ENCODE peak calls at places on chromosome 21, in ten cellular contexts. K is iris pigment epithelial cell; C is GM23338; G is stimulated activated CD8-positive, alpha-beta memory T cell treated with anti-CD3 and anti-CD28 coated beads, Interleukin-2, amount 100 ng/mL, for 48 hours; U is stimulated activated CD4-positive, alpha-beta T cell treated with anti-CD3 and anti-CD28 coated beads, Interleukin-1b, Interleukin-23, amount 100 ng/mL, for 48 hours; Z is left ventricle myocardium superior; T is NCI-H1092 treated with DMSO at 0.1 percent for 48 hours; D is NCI-H1417; V is thyroid gland; M is thoracic aorta. E is an unnamed sample.

GRCh38 chr21:36113647-36114428 is 21.0 kb upstream of the CBR3 start:
- DNase-seq in K (no peak), Z (no peak), V (no peak), M (no peak), T (peak), D (peak), U (peak), C (no peak), G (no peak), E (peak)

GRCh38 chr21:44547656-44548331 is 3.5 kb downstream of the KRTAP10-2 start:
- DNase-seq in V (no peak), Z (no peak), G (no peak), K (no peak), C (no peak), U (no peak), D (no peak), T (no peak), M (no peak), E (no peak)

GRCh38 chr21:46065993-46066842 is 31.7 kb upstream of the COL6A2 start:
- DNase-seq in U (no peak), D (no peak), K (no peak), C (no peak), G (no peak), V (no peak), Z (no peak), T (no peak), M (no peak), E (no peak)

GRCh38 chr21:39388038-39388810 is 39.3 kb upstream of the HMGN1 start:
- DNase-seq in M (peak), D (peak), K (peak), G (peak), U (peak), T (peak), C (peak), V (peak), Z (peak), E (peak)

GRCh38 chr21:45372732-45373355 is 32.1 kb upstream of the COL18A1 start:
- DNase-seq in V (no peak), K (peak), T (no peak), U (no peak), Z (peak), M (no peak), C (no peak), D (no peak), G (no peak), E (no peak)

GRCh38 chr21:42423685-42424084 is 20.0 kb downstream of the UBASH3A start:
- DNase-seq in D (no peak), U (no peak), G (no peak), C (no peak), K (no peak), T (no peak), M (no peak), Z (no peak), V (no peak), E (no peak)

GRCh38 chr21:21968810-21969588 is 970.8 kb downstream of the NCAM2 start:
- DNase-seq in G (no peak), Z (no peak), U (no peak), M (no peak), K (peak), V (no peak), C (no peak), D (no peak), T (no peak), E (no peak)

GRCh38 chr21:43634618-43635017 is 24.7 kb downstream of the HSF2BP start:
- DNase-seq in U (no peak), G (no peak), V (no peak), K (peak), T (no peak), D (no peak), C (no peak), Z (no peak), M (no peak), E (no peak)

GRCh38 chr21:35426484-35426883 is 377.4 kb upstream of the RUNX1 start:
- DNase-seq in U (no peak), V (no peak), Z (no peak), M (no peak), D (peak), T (no peak), K (no peak), C (no peak), G (no peak), E (no peak)

GRCh38 chr21:44300262-44300959 is 558 bp downstream of the PFKL start:
- DNase-seq in M (peak), K (peak), T (peak), D (peak), Z (peak), U (peak), C (peak), V (peak), G (peak), E (peak)

GRCh38 chr21:39911792-39912191 is 44.6 kb downstream of the PCP4 start:
- DNase-seq in C (no peak), V (no peak), T (peak), U (no peak), M (no peak), K (no peak), D (peak), Z (no peak), G (no peak), E (no peak)

GRCh38 chr21:37128069-37128468 is 55.0 kb downstream of the TTC3 start:
- DNase-seq in M (no peak), U (no peak), T (no peak), G (no peak), Z (no peak), V (no peak), D (no peak), C (no peak), K (no peak), E (no peak)

GRCh38 chr21:45029298-45029967 is 44.9 kb upstream of the ADARB1 start:
- DNase-seq in V (peak), K (no peak), T (peak), Z (peak), G (no peak), C (peak), D (peak), M (no peak), U (no peak), E (no peak)

GRCh38 chr21:26529556-26529955 is 43.5 kb downstream of the CYYR1 start:
- DNase-seq in C (no peak), D (no peak), Z (no peak), U (no peak), K (no peak), T (no peak), M (no peak), V (no peak), G (no peak), E (no peak)

E was measured in MV-4-11.